ENCODE peak calls at places on chromosomes 2 and 18, in six cellular contexts. U, P, Z, A, R and C are unnamed samples.

GRCh38 chr2:62369549-62370164 is 136.3 kb downstream of the TMEM17 start:
- DNase-seq in U (no peak), P (no peak), Z (no peak), A (no peak), R (no peak), C (no peak)

GRCh38 chr2:38997784-38998183 is 108.1 kb downstream of the ARHGEF33 start:
- DNase-seq in U (no peak), P (no peak), Z (peak; percentile 89), A (peak; percentile 64), R (no peak), C (no peak)

GRCh38 chr18:32057624-32058165 is 34.0 kb upstream of the RNF138 start:
- DNase-seq in U (peak; percentile 51), P (no peak), Z (no peak), A (no peak), R (no peak), C (no peak)

GRCh38 chr18:35123811-35124210 is 82.6 kb downstream of the MAPRE2 start:
- DNase-seq in U (no peak), P (no peak), Z (no peak), A (no peak), R (no peak), C (no peak)

GRCh38 chr2:36322108-36322507 is 33.5 kb upstream of the CRIM1 start:
- DNase-seq in U (peak; percentile 36), P (no peak), Z (peak; percentile 37), A (peak; percentile 42), R (no peak), C (no peak)

GRCh38 chr2:155815851-155816250 is 516.7 kb downstream of the NR4A2 start:
- DNase-seq in U (peak; percentile 63), P (no peak), Z (peak; percentile 9), A (peak; percentile 22), R (peak; percentile 16), C (peak; percentile 15)

GRCh38 chr2:45264227-45265225 is 255.3 kb upstream of the SIX2 start:
- DNase-seq in U (no peak), P (no peak), Z (peak; percentile 73), A (peak; percentile 19), R (no peak), C (no peak)

GRCh38 chr2:119389615-119390306 is 23.0 kb downstream of the DBI start:
- DNase-seq in U (no peak), P (peak; percentile 41), Z (peak; percentile 51), A (peak; percentile 69), R (no peak), C (no peak)

GRCh38 chr18:78711316-78711715 is 268.3 kb upstream of the SALL3 start:
- DNase-seq in U (no peak), P (no peak), Z (no peak), A (no peak), R (no peak), C (no peak)

DNA sequence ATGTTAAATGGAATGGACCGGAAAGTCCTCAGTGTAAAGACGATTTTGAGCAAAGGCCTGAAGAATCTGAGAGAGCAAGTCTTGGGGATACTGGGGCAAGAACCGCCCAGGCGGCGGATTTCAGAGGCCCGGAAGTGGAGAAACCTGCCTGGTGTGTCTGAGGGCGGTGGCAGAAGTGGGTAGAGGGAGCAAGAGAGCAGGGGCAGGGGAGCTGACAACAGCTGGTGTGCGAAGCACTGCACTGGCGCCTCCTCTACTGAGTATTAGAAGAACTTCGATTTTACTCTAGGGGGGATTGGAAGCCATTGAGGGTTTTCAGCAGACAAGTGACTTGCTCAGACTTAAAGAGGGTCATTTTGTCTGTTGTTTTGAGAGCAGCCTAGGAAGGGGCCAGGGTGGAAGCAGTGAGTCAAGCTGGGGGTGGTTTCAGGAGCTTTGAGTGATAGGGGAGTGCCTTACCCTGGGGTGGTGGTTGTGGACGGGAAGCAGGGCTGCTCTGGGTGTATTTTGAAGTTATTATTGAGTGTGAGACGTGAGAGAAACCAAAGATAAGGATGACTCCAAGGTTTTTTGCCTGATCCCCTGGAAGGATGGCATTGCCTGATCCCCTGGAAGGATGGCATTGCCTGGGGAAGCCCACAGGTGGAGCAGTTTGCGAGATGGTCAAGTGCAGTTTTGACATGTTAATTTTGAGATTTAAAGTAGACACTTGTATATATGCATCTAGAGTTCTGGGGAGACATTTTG is 52.5 kb downstream of the ZNF236 start:
- DNase-seq in U (peak; percentile 58), P (no peak), Z (no peak), A (no peak), R (no peak), C (no peak)
- TF ChIP-seq CTCF in U (no peak), P (no peak), Z (no peak), A (no peak), R (peak; percentile 6), C (peak; percentile 14)

GRCh38 chr18:73164430-73164829 is 296.6 kb upstream of the NETO1 start:
- DNase-seq in U (no peak), P (no peak), Z (no peak), A (no peak), R (no peak), C (no peak)
- TF ChIP-seq CTCF in U (no peak), P (no peak), Z (no peak), A (no peak), R (no peak), C (no peak)

DNA sequence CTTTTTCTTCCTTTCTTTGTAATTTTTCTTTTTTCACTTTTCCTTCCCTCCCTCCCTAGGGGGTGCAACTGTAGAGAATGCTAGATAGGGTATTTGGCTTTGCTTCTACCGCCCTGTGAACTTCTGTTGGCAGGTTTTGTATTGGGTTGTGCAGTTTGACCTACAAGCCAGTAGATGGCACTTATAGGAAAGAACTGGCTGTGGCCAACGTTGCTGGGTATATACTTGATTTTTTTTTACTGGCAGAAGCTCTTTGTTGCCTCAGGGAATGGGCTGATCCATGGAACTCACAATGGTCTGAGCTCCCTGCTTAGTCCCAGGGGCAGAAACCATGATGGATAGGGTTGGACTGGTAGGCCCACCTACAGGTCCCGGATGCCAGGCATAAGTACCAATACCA is 1019.5 kb upstream of the LRRTM1 start:
- DNase-seq in U (peak; percentile 62), P (no peak), Z (no peak), A (no peak), R (no peak), C (no peak)
- TF ChIP-seq CTCF in U (peak; percentile 73), P (no peak), Z (peak; percentile 39), A (peak; percentile 5), R (no peak), C (no peak)

DNA sequence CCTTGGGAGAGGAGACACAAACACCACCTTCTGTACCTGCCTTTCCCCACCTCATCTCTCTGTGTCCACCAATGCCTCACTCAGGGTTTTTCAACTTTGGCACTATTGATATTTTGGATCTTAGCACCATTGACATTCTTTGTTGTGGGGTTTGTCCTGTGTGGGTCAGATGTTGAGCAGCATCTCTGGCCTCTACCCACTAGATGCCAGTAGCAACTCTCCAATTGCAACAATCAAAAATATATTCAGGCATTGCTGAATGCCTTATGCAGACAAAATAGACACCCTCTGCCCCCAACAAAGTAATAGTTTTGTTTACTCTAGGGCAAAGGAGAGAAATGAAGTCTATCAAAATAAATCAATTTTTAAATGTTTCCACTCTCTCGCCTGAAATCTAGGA is 1384.3 kb upstream of the NXPH2 start:
- DNase-seq in U (no peak), P (no peak), Z (no peak), A (no peak), R (no peak), C (no peak)
- TF ChIP-seq CTCF in U (no peak), P (peak; percentile 33), Z (no peak), A (no peak), R (no peak), C (no peak)

DNA sequence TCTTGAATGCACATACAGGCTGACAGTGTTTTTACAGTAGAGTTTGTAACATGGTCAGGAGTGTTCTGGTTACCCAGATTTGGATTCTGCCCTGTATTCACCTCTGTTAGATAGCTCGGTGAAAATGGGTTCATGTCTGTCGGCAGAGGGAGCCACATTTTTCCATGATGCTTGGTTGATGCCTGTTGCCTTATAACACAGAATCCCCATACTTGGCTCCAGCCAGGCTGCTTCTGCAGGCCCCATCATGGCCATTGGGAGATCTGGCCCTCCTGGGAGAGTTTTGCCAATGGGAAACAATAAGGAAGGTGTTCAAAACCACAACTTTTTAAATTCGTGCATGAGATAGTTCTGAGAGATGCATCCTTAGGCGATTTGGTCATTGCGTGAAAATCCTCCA is 78.1 kb downstream of the WDSUB1 start:
- DNase-seq in U (no peak), P (no peak), Z (no peak), A (no peak), R (no peak), C (no peak)
- TF ChIP-seq CTCF in U (no peak), P (no peak), Z (peak; percentile 23), A (no peak), R (no peak), C (no peak)

GRCh38 chr2:48420512-48421197 is 109.3 kb upstream of the STON1 start:
- DNase-seq in U (peak; percentile 89), P (peak; percentile 91), Z (peak; percentile 89), A (peak; percentile 97), R (peak; percentile 82), C (peak; percentile 88)
- TF ChIP-seq CTCF in U (peak; percentile 98), P (peak; percentile 99), Z (peak; percentile 98), A (peak; percentile 95), R (peak; percentile 93), C (peak; percentile 92)

GRCh38 chr2:68487773-68488355 is 20.5 kb downstream of the APLF start:
- DNase-seq in U (no peak), P (no peak), Z (no peak), A (peak; percentile 20), R (peak; percentile 29), C (peak; percentile 38)
- TF ChIP-seq CTCF in U (peak; percentile 62), P (peak; percentile 65), Z (peak; percentile 27), A (peak; percentile 37), R (no peak), C (peak; percentile 33)

DNA sequence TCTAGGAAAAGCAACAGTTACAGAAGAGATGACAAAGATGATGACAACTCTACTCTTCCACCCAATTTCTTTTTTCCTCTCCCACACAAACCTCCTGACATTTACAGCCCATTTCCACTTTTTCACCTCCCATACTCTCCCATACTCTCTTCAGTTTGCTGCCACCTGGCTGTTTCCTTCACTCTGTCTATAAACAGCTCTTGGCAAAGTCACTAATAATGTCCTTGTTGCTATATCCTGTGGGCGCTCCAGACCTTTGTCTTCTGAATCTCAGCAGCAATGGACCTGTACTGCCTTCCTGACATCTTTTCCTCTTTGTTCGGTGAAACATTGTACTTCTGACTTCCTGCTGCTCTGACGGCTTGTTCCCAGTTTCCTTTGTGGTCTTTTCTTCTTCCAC is 60.7 kb upstream of the CAVIN2 start:
- DNase-seq in U (no peak), P (peak; percentile 15), Z (no peak), A (no peak), R (no peak), C (no peak)
- TF ChIP-seq CTCF in U (no peak), P (peak; percentile 54), Z (peak; percentile 34), A (no peak), R (no peak), C (no peak)

GRCh38 chr2:128735296-128735960 is 416.8 kb upstream of the HS6ST1 start:
- DNase-seq in U (no peak), P (no peak), Z (no peak), A (no peak), R (no peak), C (no peak)

GRCh38 chr2:128733450-128733849 is 414.8 kb upstream of the HS6ST1 start:
- DNase-seq in U (no peak), P (no peak), Z (no peak), A (no peak), R (no peak), C (no peak)

GRCh38 chr2:128732976-128733431 is 414.3 kb upstream of the HS6ST1 start:
- DNase-seq in U (no peak), P (no peak), Z (peak; percentile 91), A (peak; percentile 79), R (no peak), C (no peak)

GRCh38 chr2:128736046-128736688 is 417.5 kb upstream of the HS6ST1 start:
- DNase-seq in U (no peak), P (no peak), Z (no peak), A (no peak), R (no peak), C (no peak)

GRCh38 chr2:128734521-128735295 is 416.0 kb upstream of the HS6ST1 start:
- DNase-seq in U (peak; percentile 67), P (no peak), Z (peak; percentile 85), A (no peak), R (no peak), C (no peak)
- TF ChIP-seq CTCF in U (peak; percentile 57), P (no peak), Z (no peak), A (no peak), R (no peak), C (no peak)